ENCODE peak calls at places on chromosomes 16 and 17, in eight cellular contexts. One of them, this sample, is unnamed.

GRCh38 chr17:80029235-80029974 is 6.3 kb downstream of the TBC1D16 start:
- DNase-seq in upper lobe of left lung: peak; percentile 91
- DNase-seq in sigmoid colon: peak; percentile 96
- DNase-seq in transverse colon: peak; percentile 68
- DNase-seq in HCT116: no peak
- DNase-seq in prostate gland: no peak
- DNase-seq in breast epithelium: peak; percentile 77
- DNase-seq in stomach: peak; percentile 77
- DNase-seq in this sample: no peak

GRCh38 chr16:23801387-23801786 is 34.4 kb upstream of the PRKCB start:
- DNase-seq in HCT116: peak; percentile 63
- DNase-seq in upper lobe of left lung: peak; percentile 77
- DNase-seq in transverse colon: peak; percentile 90
- DNase-seq in stomach: peak; percentile 85
- DNase-seq in breast epithelium: peak; percentile 49
- DNase-seq in sigmoid colon: peak; percentile 87
- DNase-seq in prostate gland: peak; percentile 82
- DNase-seq in this sample: peak; percentile 91

GRCh38 chr17:50550661-50551432 is 3.9 kb downstream of the SPATA20 start:
- DNase-seq in prostate gland: peak; percentile 72
- DNase-seq in breast epithelium: peak; percentile 55
- DNase-seq in transverse colon: peak; percentile 77
- DNase-seq in HCT116: peak; percentile 68
- DNase-seq in stomach: peak; percentile 86
- DNase-seq in upper lobe of left lung: peak; percentile 85
- DNase-seq in sigmoid colon: peak; percentile 95
- DNase-seq in this sample: peak; percentile 84

GRCh38 chr17:4735825-4736651 is 3.6 kb upstream of the ZMYND15 start:
- DNase-seq in upper lobe of left lung: peak; percentile 78
- DNase-seq in transverse colon: no peak
- DNase-seq in sigmoid colon: peak; percentile 77
- DNase-seq in HCT116: no peak
- DNase-seq in stomach: no peak
- DNase-seq in breast epithelium: no peak
- DNase-seq in prostate gland: no peak
- DNase-seq in this sample: peak; percentile 67

GRCh38 chr17:55814377-55814776 is 63.5 kb downstream of the PCTP start:
- DNase-seq in transverse colon: no peak
- DNase-seq in breast epithelium: no peak
- DNase-seq in sigmoid colon: no peak
- DNase-seq in upper lobe of left lung: no peak
- DNase-seq in prostate gland: no peak
- DNase-seq in HCT116: no peak
- DNase-seq in stomach: no peak
- DNase-seq in this sample: no peak

GRCh38 chr17:74424658-74425057 is 7.2 kb upstream of the GPRC5C start:
- DNase-seq in breast epithelium: no peak
- DNase-seq in upper lobe of left lung: no peak
- DNase-seq in stomach: no peak
- DNase-seq in prostate gland: no peak
- DNase-seq in transverse colon: no peak
- DNase-seq in HCT116: no peak
- DNase-seq in sigmoid colon: no peak
- DNase-seq in this sample: no peak

GRCh38 chr17:75396025-75396424 is 9.5 kb downstream of the GRB2 start:
- DNase-seq in sigmoid colon: no peak
- DNase-seq in breast epithelium: no peak
- DNase-seq in HCT116: no peak
- DNase-seq in prostate gland: no peak
- DNase-seq in upper lobe of left lung: no peak
- DNase-seq in transverse colon: no peak
- DNase-seq in stomach: no peak
- DNase-seq in this sample: no peak

GRCh38 chr17:82241183-82241925 is 12.5 kb downstream of the SLC16A3 start:
- DNase-seq in sigmoid colon: peak; percentile 95
- DNase-seq in prostate gland: peak; percentile 66
- DNase-seq in stomach: peak; percentile 69
- DNase-seq in upper lobe of left lung: peak; percentile 93
- DNase-seq in transverse colon: peak; percentile 68
- DNase-seq in HCT116: no peak
- DNase-seq in breast epithelium: peak; percentile 61
- DNase-seq in this sample: peak; percentile 91

GRCh38 chr17:38906429-38907172 is 18.8 kb upstream of the LASP1NB start:
- DNase-seq in transverse colon: no peak
- DNase-seq in breast epithelium: no peak
- DNase-seq in sigmoid colon: no peak
- DNase-seq in HCT116: no peak
- DNase-seq in upper lobe of left lung: no peak
- DNase-seq in stomach: no peak
- DNase-seq in prostate gland: no peak
- DNase-seq in this sample: no peak

DNA sequence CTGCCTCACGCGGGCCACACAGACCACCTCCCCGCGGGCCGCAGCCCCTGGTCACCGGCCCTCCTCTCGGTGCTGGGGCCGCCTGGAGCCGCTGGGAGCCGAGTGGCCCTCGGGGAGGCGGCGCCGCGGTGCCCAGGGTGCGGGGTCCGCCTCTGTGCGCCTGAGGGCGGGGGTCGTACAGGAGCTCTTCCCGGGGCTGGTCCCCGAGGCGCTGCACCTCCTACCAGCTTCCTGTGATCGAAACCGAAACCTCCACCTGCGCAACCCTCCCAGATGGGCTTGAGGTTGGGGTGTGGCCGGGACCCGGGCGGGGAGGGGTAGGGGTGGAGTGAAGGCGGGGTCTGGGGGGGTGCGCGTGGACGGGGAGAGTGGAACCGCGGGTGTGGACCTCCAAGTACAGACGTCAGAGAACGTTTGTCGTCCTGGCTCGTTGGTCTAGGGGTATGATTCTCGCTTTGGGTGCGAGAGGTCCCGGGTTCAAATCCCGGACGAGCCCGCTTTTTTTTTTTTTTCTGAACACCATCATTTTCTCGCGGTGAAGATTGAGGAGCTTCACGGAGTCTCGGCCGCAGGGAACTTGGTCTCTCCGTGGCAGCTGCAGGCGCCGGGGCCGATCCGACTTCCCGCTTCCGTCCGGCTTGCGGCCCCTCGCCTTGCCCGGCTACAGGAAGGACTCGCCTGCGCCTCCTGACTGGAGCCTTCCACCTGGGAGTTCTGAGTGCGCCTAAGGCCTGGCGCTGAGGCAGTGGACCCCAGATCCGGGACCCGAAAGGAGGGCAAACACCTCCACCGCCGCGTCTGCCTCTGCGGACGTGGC is 23.9 kb downstream of the ZNF213 start:
- DNase-seq in upper lobe of left lung: peak; percentile 90
- DNase-seq in sigmoid colon: peak; percentile 95
- DNase-seq in breast epithelium: peak; percentile 89
- DNase-seq in HCT116: peak; percentile 88
- DNase-seq in prostate gland: peak; percentile 89
- DNase-seq in transverse colon: peak; percentile 95
- DNase-seq in stomach: peak; percentile 90
- DNase-seq in this sample: peak; percentile 95
- TF ChIP-seq POLR2AphosphoS5 in upper lobe of left lung: peak; percentile 21
- TF ChIP-seq POLR2AphosphoS5 in sigmoid colon: no peak
- TF ChIP-seq POLR2AphosphoS5 in breast epithelium: peak; percentile 52
- TF ChIP-seq POLR2AphosphoS5 in HCT116: peak; percentile 91
- TF ChIP-seq POLR2AphosphoS5 in prostate gland: peak; percentile 51
- TF ChIP-seq POLR2AphosphoS5 in transverse colon: peak; percentile 82
- TF ChIP-seq POLR2AphosphoS5 in stomach: no peak
- TF ChIP-seq POLR2AphosphoS5 in this sample: peak; percentile 73

GRCh38 chr16:58198022-58198683 is at the start of gene CSNK2A2:
- DNase-seq in sigmoid colon: peak; percentile 79
- DNase-seq in prostate gland: peak; percentile 51
- DNase-seq in HCT116: peak; percentile 32
- DNase-seq in transverse colon: peak; percentile 78
- DNase-seq in upper lobe of left lung: peak; percentile 72
- DNase-seq in stomach: peak; percentile 75
- DNase-seq in breast epithelium: peak; percentile 26
- DNase-seq in this sample: peak; percentile 93
- TF ChIP-seq CTCF in sigmoid colon: no peak
- TF ChIP-seq CTCF in prostate gland: peak; percentile 30
- TF ChIP-seq CTCF in HCT116: no peak
- TF ChIP-seq CTCF in transverse colon: no peak
- TF ChIP-seq CTCF in upper lobe of left lung: peak; percentile 80
- TF ChIP-seq CTCF in stomach: no peak
- TF ChIP-seq CTCF in breast epithelium: peak; percentile 31
- TF ChIP-seq CTCF in this sample: no peak

GRCh38 chr17:57595426-57595825 is 149.7 kb downstream of the CCDC182 start:
- DNase-seq in prostate gland: no peak
- DNase-seq in sigmoid colon: no peak
- DNase-seq in HCT116: no peak
- DNase-seq in stomach: no peak
- DNase-seq in upper lobe of left lung: no peak
- DNase-seq in breast epithelium: no peak
- DNase-seq in transverse colon: no peak
- DNase-seq in this sample: no peak

GRCh38 chr17:57595942-57596695 is 149.0 kb downstream of the CCDC182 start:
- DNase-seq in transverse colon: no peak
- DNase-seq in prostate gland: no peak
- DNase-seq in upper lobe of left lung: no peak
- DNase-seq in HCT116: no peak
- DNase-seq in sigmoid colon: no peak
- DNase-seq in breast epithelium: no peak
- DNase-seq in stomach: no peak
- DNase-seq in this sample: no peak

GRCh38 chr17:57594767-57595166 is 150.3 kb downstream of the CCDC182 start:
- DNase-seq in stomach: no peak
- DNase-seq in breast epithelium: no peak
- DNase-seq in upper lobe of left lung: no peak
- DNase-seq in sigmoid colon: no peak
- DNase-seq in transverse colon: no peak
- DNase-seq in prostate gland: no peak
- DNase-seq in HCT116: no peak
- DNase-seq in this sample: no peak

GRCh38 chr17:57597531-57598453 is 147.3 kb downstream of the CCDC182 start:
- DNase-seq in prostate gland: peak; percentile 57
- DNase-seq in upper lobe of left lung: peak; percentile 49
- DNase-seq in breast epithelium: peak; percentile 55
- DNase-seq in stomach: peak; percentile 76
- DNase-seq in sigmoid colon: no peak
- DNase-seq in transverse colon: peak; percentile 73
- DNase-seq in HCT116: peak; percentile 65
- DNase-seq in this sample: no peak

GRCh38 chr17:57597101-57597500 is 148.0 kb downstream of the CCDC182 start:
- DNase-seq in upper lobe of left lung: no peak
- DNase-seq in sigmoid colon: no peak
- DNase-seq in breast epithelium: no peak
- DNase-seq in transverse colon: no peak
- DNase-seq in stomach: no peak
- DNase-seq in prostate gland: no peak
- DNase-seq in HCT116: no peak
- DNase-seq in this sample: no peak
- TF ChIP-seq POLR2A in upper lobe of left lung: no peak
- TF ChIP-seq POLR2A in sigmoid colon: no peak
- TF ChIP-seq POLR2A in breast epithelium: no peak
- TF ChIP-seq POLR2A in transverse colon: no peak
- TF ChIP-seq POLR2A in stomach: no peak
- TF ChIP-seq POLR2A in prostate gland: no peak
- TF ChIP-seq POLR2A in HCT116: no peak
- TF ChIP-seq POLR2A in this sample: no peak

GRCh38 chr17:1606352-1606985 is 22.2 kb downstream of the SLC43A2 start:
- DNase-seq in upper lobe of left lung: no peak
- DNase-seq in HCT116: no peak
- DNase-seq in transverse colon: no peak
- DNase-seq in sigmoid colon: no peak
- DNase-seq in stomach: no peak
- DNase-seq in prostate gland: no peak
- DNase-seq in breast epithelium: no peak
- DNase-seq in this sample: no peak
- TF ChIP-seq POLR2AphosphoS5 in upper lobe of left lung: no peak
- TF ChIP-seq POLR2AphosphoS5 in HCT116: no peak
- TF ChIP-seq POLR2AphosphoS5 in transverse colon: no peak
- TF ChIP-seq POLR2AphosphoS5 in sigmoid colon: no peak
- TF ChIP-seq POLR2AphosphoS5 in stomach: no peak
- TF ChIP-seq POLR2AphosphoS5 in prostate gland: no peak
- TF ChIP-seq POLR2AphosphoS5 in breast epithelium: no peak
- TF ChIP-seq POLR2AphosphoS5 in this sample: peak; percentile 72

GRCh38 chr17:58005031-58005727 is 1.9 kb downstream of the SRSF1 start:
- DNase-seq in breast epithelium: no peak
- DNase-seq in prostate gland: no peak
- DNase-seq in HCT116: no peak
- DNase-seq in sigmoid colon: no peak
- DNase-seq in transverse colon: no peak
- DNase-seq in upper lobe of left lung: no peak
- DNase-seq in stomach: no peak
- DNase-seq in this sample: no peak
- TF ChIP-seq CTCF in breast epithelium: no peak
- TF ChIP-seq CTCF in prostate gland: no peak
- TF ChIP-seq CTCF in HCT116: no peak
- TF ChIP-seq CTCF in sigmoid colon: no peak
- TF ChIP-seq CTCF in transverse colon: no peak
- TF ChIP-seq CTCF in upper lobe of left lung: no peak
- TF ChIP-seq CTCF in stomach: no peak
- TF ChIP-seq CTCF in this sample: no peak